ENCODE peak calls at places on chromosomes 1 and 21, in six cellular contexts. One of them, this sample, is unnamed.

GRCh38 chr1:58290685-58291372 is 255.7 kb downstream of the OMA1 start:
- DNase-seq in HCT116: no peak
- DNase-seq in neuronal stem cell: peak; percentile 63
- DNase-seq in uterus: no peak
- DNase-seq in ovary: no peak
- DNase-seq in astrocyte: peak; percentile 13
- DNase-seq in this sample: no peak

GRCh38 chr1:183652547-183653467 is at the start of gene APOBEC4:
- DNase-seq in HCT116: no peak
- DNase-seq in neuronal stem cell: no peak
- DNase-seq in uterus: no peak
- DNase-seq in ovary: no peak
- DNase-seq in astrocyte: no peak
- DNase-seq in this sample: peak; percentile 23

GRCh38 chr1:243495442-243496172 is 239.8 kb downstream of the SDCCAG8 start:
- DNase-seq in HCT116: no peak
- DNase-seq in neuronal stem cell: no peak
- DNase-seq in uterus: no peak
- DNase-seq in ovary: no peak
- DNase-seq in astrocyte: peak; percentile 61
- DNase-seq in this sample: no peak

GRCh38 chr1:207938016-207938415 is 27.1 kb upstream of the CD34 start:
- DNase-seq in HCT116: no peak
- DNase-seq in neuronal stem cell: no peak
- DNase-seq in uterus: no peak
- DNase-seq in ovary: no peak
- DNase-seq in astrocyte: peak; percentile 57
- DNase-seq in this sample: peak; percentile 45

GRCh38 chr1:112700290-112701226 is 6.4 kb downstream of the RHOC start:
- DNase-seq in HCT116: peak; percentile 77
- DNase-seq in neuronal stem cell: no peak
- DNase-seq in uterus: peak; percentile 100
- DNase-seq in ovary: peak; percentile 99
- DNase-seq in astrocyte: peak; percentile 90
- DNase-seq in this sample: peak; percentile 92

GRCh38 chr1:198850196-198850595 is 211.4 kb downstream of the PTPRC start:
- DNase-seq in HCT116: no peak
- DNase-seq in neuronal stem cell: no peak
- DNase-seq in uterus: no peak
- DNase-seq in ovary: no peak
- DNase-seq in astrocyte: no peak
- DNase-seq in this sample: no peak

GRCh38 chr1:209926045-209926444 is 12.0 kb upstream of the SYT14 start:
- DNase-seq in HCT116: no peak
- DNase-seq in neuronal stem cell: no peak
- DNase-seq in uterus: no peak
- DNase-seq in ovary: no peak
- DNase-seq in astrocyte: peak; percentile 98
- DNase-seq in this sample: no peak

GRCh38 chr21:31213787-31214186 is 130.3 kb downstream of the TIAM1 start:
- DNase-seq in HCT116: no peak
- DNase-seq in neuronal stem cell: no peak
- DNase-seq in uterus: no peak
- DNase-seq in ovary: no peak
- DNase-seq in astrocyte: no peak
- DNase-seq in this sample: no peak

GRCh38 chr21:40689816-40690215 is 157.1 kb downstream of the DSCAM start:
- DNase-seq in HCT116: no peak
- DNase-seq in neuronal stem cell: no peak
- DNase-seq in uterus: no peak
- DNase-seq in ovary: no peak
- DNase-seq in astrocyte: no peak
- DNase-seq in this sample: no peak

GRCh38 chr1:166900987-166901386 is 24.9 kb upstream of the TADA1 start:
- DNase-seq in HCT116: no peak
- DNase-seq in neuronal stem cell: no peak
- DNase-seq in uterus: no peak
- DNase-seq in ovary: no peak
- DNase-seq in astrocyte: peak; percentile 46
- DNase-seq in this sample: no peak

GRCh38 chr1:20322081-20322824 is 31.6 kb downstream of the VWA5B1 start:
- DNase-seq in HCT116: no peak
- DNase-seq in neuronal stem cell: no peak
- DNase-seq in uterus: no peak
- DNase-seq in ovary: no peak
- DNase-seq in astrocyte: peak; percentile 23
- DNase-seq in this sample: no peak

GRCh38 chr1:64861611-64862010 is 104.7 kb downstream of the JAK1 start:
- DNase-seq in HCT116: no peak
- DNase-seq in neuronal stem cell: peak; percentile 26
- DNase-seq in uterus: no peak
- DNase-seq in ovary: no peak
- DNase-seq in astrocyte: no peak
- DNase-seq in this sample: peak; percentile 24

GRCh38 chr1:206479164-206480125 is 9.2 kb downstream of the IKBKE start:
- DNase-seq in HCT116: no peak
- DNase-seq in neuronal stem cell: peak; percentile 76
- DNase-seq in uterus: peak; percentile 77
- DNase-seq in ovary: peak; percentile 79
- DNase-seq in astrocyte: peak; percentile 53
- DNase-seq in this sample: peak; percentile 79

GRCh38 chr1:16046865-16047264 is 3.3 kb downstream of the CLCNKB start:
- DNase-seq in HCT116: no peak
- DNase-seq in neuronal stem cell: no peak
- DNase-seq in uterus: no peak
- DNase-seq in ovary: no peak
- DNase-seq in astrocyte: no peak
- DNase-seq in this sample: no peak

GRCh38 chr1:91818713-91818975 is 67.3 kb downstream of the TGFBR3 start:
- DNase-seq in HCT116: no peak
- DNase-seq in neuronal stem cell: no peak
- DNase-seq in uterus: no peak
- DNase-seq in ovary: no peak
- DNase-seq in astrocyte: no peak
- DNase-seq in this sample: no peak

GRCh38 chr1:157352216-157352615 is 200.1 kb downstream of the FCRL5 start:
- DNase-seq in HCT116: no peak
- DNase-seq in neuronal stem cell: no peak
- DNase-seq in uterus: no peak
- DNase-seq in ovary: no peak
- DNase-seq in astrocyte: no peak
- DNase-seq in this sample: no peak

GRCh38 chr1:36512842-36513241 is 30.1 kb upstream of the CSF3R start:
- DNase-seq in HCT116: no peak
- DNase-seq in neuronal stem cell: no peak
- DNase-seq in uterus: no peak
- DNase-seq in ovary: no peak
- DNase-seq in astrocyte: no peak
- DNase-seq in this sample: no peak

GRCh38 chr1:50424940-50425375 is 1.7 kb upstream of the DMRTA2 start:
- DNase-seq in HCT116: no peak
- DNase-seq in neuronal stem cell: no peak
- DNase-seq in uterus: no peak
- DNase-seq in ovary: no peak
- DNase-seq in astrocyte: no peak
- DNase-seq in this sample: no peak
- H3K4me1 ChIP-seq in HCT116: no peaks in the 10 kb centered on the region
- H3K4me1 ChIP-seq in neuronal stem cell: peaks cover 3% of the 10 kb centered on the region
- H3K4me1 ChIP-seq in uterus: peaks cover 33% of the 10 kb centered on the region
- H3K4me1 ChIP-seq in ovary: peaks cover 5% of the 10 kb centered on the region
- H3K4me1 ChIP-seq in astrocyte: peaks cover 8% of the 10 kb centered on the region
- H3K4me1 ChIP-seq in this sample: peaks cover 54% of the 10 kb centered on the region

GRCh38 chr1:77542784-77543183 is 139.7 kb downstream of the ZZZ3 start:
- DNase-seq in HCT116: no peak
- DNase-seq in neuronal stem cell: no peak
- DNase-seq in uterus: no peak
- DNase-seq in ovary: no peak
- DNase-seq in astrocyte: peak; percentile 38
- DNase-seq in this sample: no peak
- H3K27me3 ChIP-seq in HCT116: no peaks in the 10 kb centered on the region
- H3K27me3 ChIP-seq in neuronal stem cell: no peaks in the 10 kb centered on the region
- H3K27me3 ChIP-seq in uterus: no peaks in the 10 kb centered on the region
- H3K27me3 ChIP-seq in ovary: no peaks in the 10 kb centered on the region
- H3K27me3 ChIP-seq in astrocyte: no peaks in the 10 kb centered on the region
- H3K27me3 ChIP-seq in this sample: no peaks in the 10 kb centered on the region

DNA sequence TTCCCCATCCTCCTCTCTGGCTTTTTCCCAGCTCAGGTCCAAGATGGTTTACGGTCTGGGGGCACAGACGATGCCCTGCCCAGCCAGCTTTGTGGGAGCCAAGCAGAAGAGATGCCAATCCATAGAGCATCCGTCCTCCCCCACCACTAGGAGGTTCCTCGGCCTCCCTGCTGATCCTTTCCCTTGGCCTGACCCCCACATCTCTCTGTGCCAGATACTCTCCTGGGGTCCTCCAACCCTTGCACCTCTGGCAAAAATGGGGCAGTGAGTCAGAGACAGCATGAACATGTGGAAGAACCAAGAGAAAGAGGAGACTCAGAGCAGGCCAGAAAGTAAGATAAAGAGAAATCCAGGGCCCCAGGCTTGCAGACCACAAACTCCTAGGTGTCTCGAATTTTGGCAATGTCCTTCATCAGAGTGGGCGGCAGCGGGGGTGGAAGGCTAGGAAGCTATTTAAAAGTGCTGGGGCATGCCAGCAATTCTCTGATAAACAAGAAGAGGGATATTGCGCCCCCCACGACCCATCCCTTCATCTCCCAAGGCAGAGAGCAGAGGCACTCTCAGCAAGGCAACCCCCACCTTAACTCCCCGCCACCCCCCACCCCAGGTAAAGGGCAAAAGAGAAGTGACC is 11.4 kb downstream of the BLACAT1 start:
- DNase-seq in HCT116: no peak
- DNase-seq in neuronal stem cell: no peak
- DNase-seq in uterus: no peak
- DNase-seq in ovary: no peak
- DNase-seq in astrocyte: peak; percentile 27
- DNase-seq in this sample: no peak
- H3K4me1 ChIP-seq in HCT116: peaks cover 72% of the 10 kb centered on the region
- H3K4me1 ChIP-seq in neuronal stem cell: peaks cover 63% of the 10 kb centered on the region
- H3K4me1 ChIP-seq in uterus: peaks cover 16% of the 10 kb centered on the region
- H3K4me1 ChIP-seq in ovary: peaks cover 10% of the 10 kb centered on the region
- H3K4me1 ChIP-seq in astrocyte: peaks cover 38% of the 10 kb centered on the region
- H3K4me1 ChIP-seq in this sample: peaks cover 48% of the 10 kb centered on the region

GRCh38 chr21:46317710-46318463 is 5.8 kb downstream of the C21orf58 start:
- DNase-seq in HCT116: no peak
- DNase-seq in neuronal stem cell: no peak
- DNase-seq in uterus: no peak
- DNase-seq in ovary: no peak
- DNase-seq in astrocyte: no peak
- DNase-seq in this sample: no peak
- H3K27me3 ChIP-seq in HCT116: no peaks in the 10 kb centered on the region
- H3K27me3 ChIP-seq in neuronal stem cell: no peaks in the 10 kb centered on the region
- H3K27me3 ChIP-seq in uterus: no peaks in the 10 kb centered on the region
- H3K27me3 ChIP-seq in ovary: no peaks in the 10 kb centered on the region
- H3K27me3 ChIP-seq in astrocyte: no peaks in the 10 kb centered on the region
- H3K27me3 ChIP-seq in this sample: no peaks in the 10 kb centered on the region

GRCh38 chr1:30753660-30754123 is 3.9 kb downstream of the LAPTM5 start:
- DNase-seq in HCT116: no peak
- DNase-seq in neuronal stem cell: no peak
- DNase-seq in uterus: no peak
- DNase-seq in ovary: no peak
- DNase-seq in astrocyte: no peak
- DNase-seq in this sample: no peak
- H3K4me1 ChIP-seq in HCT116: no peaks in the 10 kb centered on the region
- H3K4me1 ChIP-seq in neuronal stem cell: peaks cover 6% of the 10 kb centered on the region
- H3K4me1 ChIP-seq in uterus: no peaks in the 10 kb centered on the region
- H3K4me1 ChIP-seq in ovary: no peaks in the 10 kb centered on the region
- H3K4me1 ChIP-seq in astrocyte: peaks cover 20% of the 10 kb centered on the region
- H3K4me1 ChIP-seq in this sample: no peaks in the 10 kb centered on the region

GRCh38 chr1:24319962-24320361 is 805 bp downstream of the GRHL3 start:
- DNase-seq in HCT116: no peak
- DNase-seq in neuronal stem cell: no peak
- DNase-seq in uterus: no peak
- DNase-seq in ovary: no peak
- DNase-seq in astrocyte: no peak
- DNase-seq in this sample: no peak
- H3K27me3 ChIP-seq in HCT116: peaks cover 55% of the 10 kb centered on the region
- H3K27me3 ChIP-seq in neuronal stem cell: peaks cover 2% of the 10 kb centered on the region
- H3K27me3 ChIP-seq in uterus: no peaks in the 10 kb centered on the region
- H3K27me3 ChIP-seq in ovary: no peaks in the 10 kb centered on the region
- H3K27me3 ChIP-seq in astrocyte: peaks cover 54% of the 10 kb centered on the region
- H3K27me3 ChIP-seq in this sample: no peaks in the 10 kb centered on the region

GRCh38 chr1:81547261-81547911 is 253.3 kb upstream of the ADGRL2 start:
- DNase-seq in HCT116: no peak
- DNase-seq in neuronal stem cell: peak; percentile 38
- DNase-seq in uterus: no peak
- DNase-seq in ovary: no peak
- DNase-seq in astrocyte: no peak
- DNase-seq in this sample: no peak
- H3K4me1 ChIP-seq in HCT116: no peaks in the 10 kb centered on the region
- H3K4me1 ChIP-seq in neuronal stem cell: peaks cover 18% of the 10 kb centered on the region
- H3K4me1 ChIP-seq in uterus: no peaks in the 10 kb centered on the region
- H3K4me1 ChIP-seq in ovary: no peaks in the 10 kb centered on the region
- H3K4me1 ChIP-seq in astrocyte: no peaks in the 10 kb centered on the region
- H3K4me1 ChIP-seq in this sample: no peaks in the 10 kb centered on the region

DNA sequence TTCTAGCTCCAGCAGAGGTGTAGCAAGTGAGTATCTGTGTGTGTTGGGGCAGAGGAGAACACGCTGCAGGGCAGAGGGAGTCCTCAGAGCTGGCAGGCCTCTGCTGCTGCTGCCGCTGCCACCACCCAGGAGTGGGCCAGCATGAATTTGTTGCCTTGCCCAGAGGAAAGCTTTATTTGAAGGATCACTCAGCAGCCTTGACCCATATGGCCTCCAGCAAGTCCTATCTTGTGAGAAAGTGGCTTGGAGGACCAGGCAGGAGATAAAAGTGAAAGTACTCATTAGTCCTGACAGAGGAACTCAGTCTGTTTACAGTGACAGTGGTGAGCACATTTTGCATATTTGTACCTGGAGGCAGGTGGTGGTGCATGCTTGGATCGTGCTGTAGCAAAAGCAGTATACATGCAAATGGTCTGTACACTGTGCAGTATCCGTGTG is 3.1 kb downstream of the TRAF5 start:
- DNase-seq in HCT116: no peak
- DNase-seq in neuronal stem cell: no peak
- DNase-seq in uterus: no peak
- DNase-seq in ovary: no peak
- DNase-seq in astrocyte: no peak
- DNase-seq in this sample: no peak
- H3K27me3 ChIP-seq in HCT116: no peaks in the 10 kb centered on the region
- H3K27me3 ChIP-seq in neuronal stem cell: no peaks in the 10 kb centered on the region
- H3K27me3 ChIP-seq in uterus: no peaks in the 10 kb centered on the region
- H3K27me3 ChIP-seq in ovary: no peaks in the 10 kb centered on the region
- H3K27me3 ChIP-seq in astrocyte: no peaks in the 10 kb centered on the region
- H3K27me3 ChIP-seq in this sample: no peaks in the 10 kb centered on the region

This sample was measured in body of pancreas.